ENCODE peak calls at places on chromosomes 4 and X, in six cellular contexts. L is heart left ventricle; N is activated effector memory CD4-positive, alpha-beta T cell treated with anti-CD3 and anti-CD28 coated beads, Interleukin-2, amount 50 U/mL, for 16 hours; I is stimulated activated CD4-positive, alpha-beta T cell treated with anti-CD3 and anti-CD28 coated beads, Interleukin-12 subunit alpha, Interleukin-12 subunit beta, amount 100 ng/mL, for 24 hours; U is epithelial cell of esophagus; S is activated gamma-delta T cell treated with Interleukin-2 at 50 U/mL for 16 hours. X is an unnamed sample.
A peak's percentile ranks its signal among the peaks of the same experiment; 100 is the strongest.

GRCh38 chr4:107120661-107121060 is 84.5 kb upstream of the DKK2 start:
- DNase-seq in L (no peak), I (no peak), S (no peak), U (no peak), N (no peak), X (no peak)

GRCh38 chr4:37639551-37640293 is 46.5 kb downstream of the RELL1 start:
- DNase-seq in N (no peak), I (no peak), L (no peak), U (peak; percentile 19), S (no peak), X (no peak)

GRCh38 chrX:63349307-63349706 is 1.8 kb downstream of the SPIN4 start:
- DNase-seq in S (no peak), U (no peak), L (no peak), I (no peak), N (no peak), X (no peak)

GRCh38 chr4:76310683-76311082 is 4.2 kb downstream of the STBD1 start:
- DNase-seq in U (no peak), L (no peak), S (no peak), N (no peak), I (no peak), X (no peak)

GRCh38 chr4:105551968-105552746 is at the start of gene ARHGEF38:
- DNase-seq in I (no peak), N (no peak), U (peak; percentile 79), L (no peak), S (no peak), X (no peak)

GRCh38 chr4:74632634-74633033 is 161.7 kb downstream of the BTC start:
- DNase-seq in L (no peak), S (no peak), I (peak; percentile 5), U (peak; percentile 98), N (no peak), X (no peak)

GRCh38 chrX:110145854-110146253 is 142.9 kb downstream of the TMEM164 start:
- DNase-seq in N (peak; percentile 63), S (no peak), L (no peak), U (peak; percentile 27), I (no peak), X (no peak)

GRCh38 chrX:68183612-68184214 is 249.6 kb downstream of the OPHN1 start:
- DNase-seq in U (peak; percentile 47), I (no peak), L (no peak), S (no peak), N (no peak), X (no peak)

GRCh38 chr4:151865327-151865726 is 104.5 kb upstream of the GATB start:
- DNase-seq in L (peak; percentile 70), I (no peak), U (no peak), S (no peak), N (no peak), X (no peak)

GRCh38 chr4:76854858-76855257 is 43.1 kb downstream of the SOWAHB start:
- DNase-seq in N (no peak), S (no peak), U (no peak), I (no peak), L (no peak), X (no peak)

GRCh38 chrX:23434356-23434884 is 99.8 kb downstream of the PTCHD1 start:
- DNase-seq in U (peak; percentile 14), L (peak; percentile 66), N (no peak), S (no peak), I (no peak), X (peak; percentile 82)

X was measured in right atrium auricular region.